ENCODE peak calls at places on chromosomes 13 and 19, in nine cellular contexts. R, V, F, H, E, J, D, Z and N are unnamed samples.

GRCh38 chr13:24618219-24618955 is 61.8 kb upstream of the ATP12A start:
- DNase-seq in D (peak; percentile 31), E (peak; percentile 9), Z (no peak), J (no peak), R (no peak), V (no peak), F (no peak), H (no peak), N (no peak)

GRCh38 chr19:41373993-41374392 is 2.3 kb upstream of the TMEM91 start:
- DNase-seq in F (peak; percentile 59), V (peak; percentile 90), J (peak; percentile 82), H (peak; percentile 90), D (no peak), Z (peak; percentile 85), E (peak; percentile 86), R (peak; percentile 77), N (no peak)

GRCh38 chr13:75180805-75181455 is 301.0 kb downstream of the TBC1D4 start:
- DNase-seq in J (no peak), H (no peak), V (no peak), D (no peak), E (no peak), R (no peak), Z (peak; percentile 43), F (no peak), N (no peak)

GRCh38 chr13:113837554-113838355 is 26.1 kb downstream of the GAS6 start:
- DNase-seq in D (no peak), E (peak; percentile 89), V (peak; percentile 99), Z (peak; percentile 99), R (peak; percentile 79), F (peak; percentile 98), H (peak; percentile 96), J (peak; percentile 90), N (peak; percentile 87)

GRCh38 chr19:6717441-6717971 is 2.9 kb downstream of the C3 start:
- DNase-seq in V (no peak), E (no peak), D (no peak), R (no peak), J (no peak), F (no peak), H (no peak), Z (no peak), N (no peak)

GRCh38 chr13:97938701-97939475 is 14.6 kb upstream of the IPO5 start:
- DNase-seq in E (no peak), V (no peak), R (no peak), J (no peak), D (no peak), F (no peak), Z (no peak), H (no peak), N (no peak)

GRCh38 chr19:11381535-11382369 is 2.4 kb downstream of the EPOR start:
- DNase-seq in D (peak; percentile 76), E (peak; percentile 63), J (peak; percentile 88), R (no peak), F (peak; percentile 91), Z (peak; percentile 95), V (peak; percentile 83), H (peak; percentile 76), N (no peak)

GRCh38 chr19:5480427-5480836 is 25.2 kb downstream of the ZNRF4 start:
- DNase-seq in F (no peak), D (no peak), H (no peak), J (no peak), E (no peak), V (no peak), R (no peak), Z (peak; percentile 31), N (no peak)

GRCh38 chr13:85099245-85099644 is 700.0 kb downstream of the SLITRK6 start:
- DNase-seq in Z (no peak), H (no peak), F (no peak), R (no peak), D (no peak), E (no peak), V (no peak), J (no peak), N (no peak)

GRCh38 chr13:92403606-92404005 is 823.0 kb upstream of the GPC6 start:
- DNase-seq in V (no peak), Z (no peak), H (no peak), D (no peak), J (no peak), R (no peak), E (no peak), F (no peak), N (no peak)

GRCh38 chr13:24183741-24184182 is 23.2 kb downstream of the SPATA13 start:
- DNase-seq in Z (no peak), R (no peak), V (no peak), D (no peak), J (no peak), F (no peak), E (peak; percentile 92), H (no peak), N (no peak)

GRCh38 chr13:81223784-81224501 is 883.0 kb upstream of the SPRY2 start:
- DNase-seq in D (no peak), R (no peak), V (no peak), H (no peak), F (no peak), E (no peak), J (no peak), Z (no peak), N (no peak)

DNA sequence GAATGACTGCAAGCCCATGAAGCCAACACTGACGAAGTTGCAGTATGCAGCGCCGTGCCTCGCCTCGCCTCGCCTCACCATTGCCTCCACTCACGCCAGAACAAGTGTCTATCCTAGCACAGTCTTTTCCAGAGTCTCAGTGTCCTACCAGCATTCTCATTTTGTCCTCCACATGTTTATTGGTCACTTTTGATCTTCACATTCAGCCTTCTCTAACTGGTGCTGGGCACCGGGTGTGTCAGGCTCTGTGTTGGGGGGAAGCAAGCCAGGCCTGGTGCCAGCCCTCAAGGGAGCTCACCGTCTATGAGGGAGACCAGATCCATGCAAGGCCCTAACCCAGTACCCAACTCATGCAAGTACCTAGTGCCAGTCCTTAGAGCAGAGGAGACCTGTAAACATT is 69.7 kb upstream of the GPR183 start:
- DNase-seq in J (no peak), V (no peak), H (no peak), Z (no peak), R (no peak), F (no peak), D (no peak), E (no peak), N (no peak)
- H3K27ac ChIP-seq in J (no peak overlapping the region), V (no peak overlapping the region), H (no peak overlapping the region), Z (no peak overlapping the region), R (no peak overlapping the region), F (no peak overlapping the region), D (no peak overlapping the region), E (no peak overlapping the region), N (no peak overlapping the region)

GRCh38 chr19:46838160-46838559 is 12.5 kb downstream of the AP2S1 start:
- DNase-seq in H (no peak), Z (no peak), V (no peak), R (no peak), F (no peak), E (no peak), J (no peak), D (no peak), N (no peak)

GRCh38 chr19:46839752-46840151 is 10.9 kb downstream of the AP2S1 start:
- DNase-seq in Z (peak; percentile 40), E (no peak), F (no peak), R (no peak), J (no peak), H (no peak), V (no peak), D (no peak), N (no peak)

GRCh38 chr19:46830864-46831263 is 19.8 kb downstream of the AP2S1 start:
- DNase-seq in Z (no peak), H (no peak), R (no peak), F (no peak), E (no peak), V (no peak), D (no peak), J (no peak), N (no peak)

GRCh38 chr19:46834121-46834520 is 16.5 kb downstream of the AP2S1 start:
- DNase-seq in V (no peak), Z (peak; percentile 11), R (no peak), E (no peak), D (no peak), J (no peak), H (no peak), F (no peak), N (no peak)

DNA sequence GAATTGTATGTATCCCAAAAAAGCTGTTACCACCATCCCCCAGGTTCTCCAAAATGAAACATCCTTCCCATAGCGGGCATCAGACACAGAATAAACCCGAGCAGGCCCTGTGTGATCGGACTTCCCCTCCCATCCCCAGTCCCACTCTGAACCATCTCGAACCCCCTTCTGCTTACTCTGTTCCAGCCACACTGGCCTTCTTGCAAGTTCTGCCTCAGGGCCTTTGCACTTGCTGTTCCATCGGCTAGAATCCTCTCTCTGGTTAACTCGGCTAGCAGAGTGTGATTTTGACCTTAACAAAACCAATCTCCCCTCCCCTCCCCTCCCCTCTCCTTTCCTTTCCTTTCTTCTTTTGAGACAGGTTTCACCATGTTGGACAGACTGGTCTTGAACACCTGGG is 15.7 kb downstream of the AP2S1 start:
- DNase-seq in V (no peak), H (no peak), R (no peak), J (no peak), E (no peak), F (no peak), D (no peak), Z (no peak), N (no peak)
- H3K27ac ChIP-seq in V (peak overlapping the region; percentile 26), H (no peak overlapping the region), R (no peak overlapping the region), J (no peak overlapping the region), E (no peak overlapping the region), F (no peak overlapping the region), D (no peak overlapping the region), Z (no peak overlapping the region), N (no peak overlapping the region)

DNA sequence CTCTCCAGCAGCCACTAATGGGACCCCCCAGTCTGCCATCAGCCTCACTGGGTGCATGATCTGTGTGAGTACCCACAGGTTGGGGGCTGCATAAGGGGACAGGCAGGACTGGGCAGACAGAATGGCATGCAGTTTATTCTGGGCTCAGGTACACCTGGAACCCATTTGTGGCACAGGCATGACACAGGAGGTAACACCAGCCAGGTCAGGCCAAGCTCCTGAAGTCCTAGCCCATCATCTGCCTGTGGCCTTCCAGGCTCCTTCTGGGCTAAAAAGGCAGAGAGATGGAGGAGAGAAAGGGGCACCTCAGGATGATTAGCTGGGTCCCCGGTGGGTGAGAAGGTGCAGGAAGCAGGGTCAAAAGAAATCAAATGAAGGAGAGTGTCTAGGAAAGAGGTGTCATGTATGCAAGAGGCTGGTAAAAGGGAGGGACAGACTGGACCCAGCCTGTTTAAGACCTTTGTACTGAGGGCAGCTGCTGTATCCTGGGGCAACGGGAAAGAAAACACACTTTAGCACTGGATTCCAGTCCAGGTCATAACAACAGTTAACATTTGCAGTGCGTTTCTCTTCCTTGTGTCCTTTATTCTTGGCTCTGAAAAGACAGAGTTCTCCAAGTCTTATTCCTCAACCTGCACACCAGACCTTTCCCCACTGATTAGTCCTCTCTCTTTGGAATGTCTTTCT is 20.2 kb upstream of the DGKH start:
- DNase-seq in V (no peak), J (no peak), R (no peak), H (no peak), F (no peak), D (no peak), Z (no peak), E (peak; percentile 16), N (no peak)
- H3K27ac ChIP-seq in V (no peak overlapping the region), J (no peak overlapping the region), R (no peak overlapping the region), H (no peak overlapping the region), F (no peak overlapping the region), D (no peak overlapping the region), Z (no peak overlapping the region), E (no peak overlapping the region), N (no peak overlapping the region)

DNA sequence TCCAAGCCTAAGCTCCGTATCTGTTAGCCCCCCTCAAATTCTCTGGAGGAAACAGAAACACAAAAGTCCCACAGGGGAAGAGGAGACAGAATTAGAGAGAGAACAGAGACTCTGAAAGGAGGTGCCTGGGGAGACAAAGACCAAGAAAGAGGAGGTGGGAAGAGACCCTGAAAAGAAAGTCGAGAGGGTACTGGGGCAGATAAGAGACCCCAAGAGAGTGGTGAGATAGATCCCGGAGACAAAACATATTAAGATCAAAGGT is 919 bp upstream of the GRWD1 start:
- DNase-seq in V (no peak), R (no peak), J (no peak), H (no peak), E (no peak), D (no peak), F (no peak), Z (peak; percentile 42), N (no peak)
- H3K27ac ChIP-seq in V (peak overlapping the region; percentile 83), R (peak overlapping the region; percentile 96), J (peak overlapping the region; percentile 94), H (peak overlapping the region; percentile 90), E (no peak overlapping the region), D (no peak overlapping the region), F (peak overlapping the region; percentile 11), Z (peak overlapping the region; percentile 19), N (peak overlapping the region; percentile 75)